ENCODE peak calls at places on chromosome 3, in nine cellular contexts. B is stimulated activated CD4-positive, alpha-beta T cell treated with anti-CD3 and anti-CD28 coated beads, Interleukin-1b, Interleukin-23, amount 100 ng/mL, for 1 hour; V is right atrium auricular region; H is SW480; P is left ventricle myocardium inferior; E is psoas muscle; R is nephron progenitor cell; L is NCI-H1417; S is AG08395. U is an unnamed sample.

GRCh38 chr3:120147072-120147871 is 53.0 kb upstream of the GSK3B start:
- DNase-seq in B (peak; percentile 10), V (no peak), H (peak; percentile 56), P (no peak), E (no peak), R (no peak), L (no peak), S (no peak), U (no peak)

GRCh38 chr3:106338582-106339219 is 469.9 kb upstream of the CBLB start:
- DNase-seq in B (no peak), V (no peak), H (no peak), P (no peak), E (no peak), R (no peak), L (no peak), S (no peak), U (no peak)

GRCh38 chr3:4906107-4906621 is 73.1 kb upstream of the BHLHE40 start:
- DNase-seq in B (no peak), V (no peak), H (no peak), P (no peak), E (no peak), R (no peak), L (no peak), S (no peak), U (no peak)

GRCh38 chr3:13027154-13027553 is 46.1 kb downstream of the IQSEC1 start:
- DNase-seq in B (no peak), V (no peak), H (no peak), P (no peak), E (no peak), R (no peak), L (no peak), S (no peak), U (no peak)

GRCh38 chr3:39108309-39108708 is 829 bp downstream of the TTC21A start:
- DNase-seq in B (no peak), V (no peak), H (no peak), P (no peak), E (no peak), R (no peak), L (no peak), S (no peak), U (no peak)

GRCh38 chr3:140720242-140720641 is 42.4 kb downstream of the TRIM42 start:
- DNase-seq in B (no peak), V (peak; percentile 64), H (no peak), P (peak; percentile 22), E (no peak), R (no peak), L (no peak), S (no peak), U (no peak)

GRCh38 chr3:186882881-186883685 is 40.6 kb downstream of the ADIPOQ start:
- DNase-seq in B (no peak), V (no peak), H (peak; percentile 66), P (no peak), E (no peak), R (no peak), L (no peak), S (peak; percentile 65), U (no peak)

GRCh38 chr3:151228291-151229125 is 25.5 kb upstream of the GPR171 start:
- DNase-seq in B (no peak), V (no peak), H (no peak), P (no peak), E (no peak), R (no peak), L (no peak), S (peak; percentile 79), U (no peak)

GRCh38 chr3:179646177-179646576 is 6.7 kb upstream of the USP13 start:
- DNase-seq in B (no peak), V (no peak), H (no peak), P (no peak), E (no peak), R (no peak), L (no peak), S (no peak), U (no peak)

GRCh38 chr3:70264122-70264780 is 48.2 kb downstream of the MDFIC2 start:
- DNase-seq in B (no peak), V (no peak), H (peak; percentile 44), P (no peak), E (no peak), R (no peak), L (no peak), S (no peak), U (no peak)

GRCh38 chr3:40899286-40899712 is 300.0 kb upstream of the CTNNB1 start:
- DNase-seq in B (no peak), V (no peak), H (no peak), P (no peak), E (no peak), R (no peak), L (no peak), S (no peak), U (no peak)

GRCh38 chr3:129974451-129975331 is at the start of gene TRH:
- DNase-seq in B (no peak), V (no peak), H (no peak), P (no peak), E (no peak), R (peak; percentile 68), L (no peak), S (no peak), U (no peak)

GRCh38 chr3:32428092-32429068 is 36.7 kb downstream of the CMTM7 start:
- DNase-seq in B (no peak), V (peak; percentile 56), H (no peak), P (no peak), E (no peak), R (no peak), L (no peak), S (no peak), U (no peak)

GRCh38 chr3:79870006-79870620 is 102.3 kb upstream of the ROBO1 start:
- DNase-seq in B (no peak), V (no peak), H (no peak), P (no peak), E (no peak), R (no peak), L (no peak), S (no peak), U (no peak)

GRCh38 chr3:51269466-51269865 is 115.6 kb upstream of the MANF start:
- DNase-seq in B (no peak), V (no peak), H (peak; percentile 7), P (no peak), E (no peak), R (no peak), L (no peak), S (no peak), U (no peak)

GRCh38 chr3:79543618-79544017 is 224.2 kb downstream of the ROBO1 start:
- DNase-seq in B (no peak), V (no peak), H (no peak), P (no peak), E (no peak), R (no peak), L (no peak), S (no peak), U (no peak)

GRCh38 chr3:104960579-104960978 is 406.1 kb upstream of the ALCAM start:
- DNase-seq in B (no peak), V (no peak), H (no peak), P (no peak), E (no peak), R (no peak), L (no peak), S (no peak), U (no peak)

GRCh38 chr3:184687363-184688049 is 24.4 kb downstream of the MAGEF1 start:
- DNase-seq in B (no peak), V (no peak), H (no peak), P (peak; percentile 54), E (peak; percentile 43), R (peak; percentile 47), L (no peak), S (no peak), U (peak; percentile 45)

GRCh38 chr3:27368831-27369607 is at the start of gene NEK10:
- DNase-seq in B (peak; percentile 69), V (peak; percentile 87), H (peak; percentile 82), P (peak; percentile 85), E (peak; percentile 83), R (peak; percentile 92), L (peak; percentile 80), S (peak; percentile 85), U (peak; percentile 88)

GRCh38 chr3:171283248-171284222 is 176.7 kb downstream of the TNIK start:
- DNase-seq in B (no peak), V (no peak), H (no peak), P (peak; percentile 25), E (no peak), R (no peak), L (no peak), S (no peak), U (peak; percentile 29)

GRCh38 chr3:385151-385550 is 188.6 kb downstream of the CHL1 start:
- DNase-seq in B (no peak), V (no peak), H (peak; percentile 2), P (no peak), E (no peak), R (no peak), L (no peak), S (no peak), U (no peak)

GRCh38 chr3:24290596-24290995 is 204.1 kb downstream of the THRB start:
- DNase-seq in B (no peak), V (no peak), H (no peak), P (no peak), E (no peak), R (no peak), L (no peak), S (peak; percentile 10), U (no peak)